ENCODE peak calls at places on chromosomes 1 and 21, in eight cellular contexts. P is astrocyte of the cerebellum, U is fibroblast of mammary gland, W is GM13976, N is lung, J is PC-3, G is progenitor cell of endocrine pancreas, H is tibial artery. O is an unnamed sample.

GRCh38 chr1:6574818-6575217 is 5.0 kb upstream of the ZBTB48 start:
- DNase-seq in P (no peak), U (no peak), W (no peak), N (no peak), J (no peak), G (no peak), H (no peak), O (no peak)

GRCh38 chr1:61951731-61952585 is 209.7 kb downstream of the PATJ start:
- DNase-seq in P (peak; percentile 98), U (no peak), W (no peak), N (no peak), J (peak; percentile 68), G (no peak), H (no peak), O (no peak)

GRCh38 chr1:117964290-117965038 is 34.9 kb downstream of the WDR3 start:
- DNase-seq in P (no peak), U (peak; percentile 21), W (no peak), N (no peak), J (no peak), G (no peak), H (no peak), O (no peak)

GRCh38 chr1:180112979-180113650 is 41.6 kb upstream of the QSOX1 start:
- DNase-seq in P (no peak), U (no peak), W (no peak), N (no peak), J (no peak), G (no peak), H (no peak), O (no peak)

GRCh38 chr1:190022709-190023108 is 455.0 kb downstream of the BRINP3 start:
- DNase-seq in P (peak; percentile 12), U (peak; percentile 1), W (peak; percentile 4), N (no peak), J (peak; percentile 92), G (no peak), H (no peak), O (no peak)

GRCh38 chr1:246703581-246703980 is 20.6 kb upstream of the SCCPDH start:
- DNase-seq in P (no peak), U (no peak), W (no peak), N (no peak), J (no peak), G (no peak), H (no peak), O (no peak)

GRCh38 chr1:229619614-229620013 is 6.3 kb downstream of the TAF5L start:
- DNase-seq in P (no peak), U (no peak), W (no peak), N (no peak), J (no peak), G (no peak), H (no peak), O (no peak)

GRCh38 chr1:47478090-47478489 is 40.2 kb downstream of the FOXD2 start:
- DNase-seq in P (no peak), U (no peak), W (no peak), N (peak; percentile 75), J (peak; percentile 82), G (peak; percentile 67), H (peak; percentile 35), O (no peak)

GRCh38 chr21:44947930-44948331 is 8.1 kb downstream of the SLX9 start:
- DNase-seq in P (no peak), U (no peak), W (no peak), N (no peak), J (no peak), G (no peak), H (peak; percentile 57), O (no peak)

GRCh38 chr1:103457856-103458255 is 67.6 kb upstream of the RNPC3 start:
- DNase-seq in P (no peak), U (no peak), W (no peak), N (no peak), J (no peak), G (no peak), H (no peak), O (no peak)

GRCh38 chr1:179817789-179818188 is 59.8 kb downstream of the TOR1AIP2 start:
- DNase-seq in P (no peak), U (peak; percentile 84), W (no peak), N (no peak), J (no peak), G (no peak), H (no peak), O (no peak)

GRCh38 chr1:34164510-34165381 is at the start of gene CSMD2:
- DNase-seq in P (peak; percentile 31), U (peak; percentile 43), W (peak; percentile 30), N (no peak), J (no peak), G (peak; percentile 42), H (peak; percentile 29), O (no peak)

GRCh38 chr1:164637461-164638375 is 78.7 kb downstream of the PBX1 start:
- DNase-seq in P (peak; percentile 85), U (peak; percentile 83), W (no peak), N (no peak), J (peak; percentile 90), G (no peak), H (peak; percentile 51), O (no peak)

GRCh38 chr1:81681104-81681503 is 119.6 kb upstream of the ADGRL2 start:
- DNase-seq in P (no peak), U (no peak), W (no peak), N (no peak), J (no peak), G (no peak), H (no peak), O (no peak)

GRCh38 chr21:15687208-15687607 is 42.6 kb upstream of the USP25 start:
- DNase-seq in P (no peak), U (peak; percentile 58), W (no peak), N (no peak), J (peak; percentile 32), G (no peak), H (no peak), O (no peak)

GRCh38 chr1:192476802-192477298 is 98.7 kb upstream of the RGS1 start:
- DNase-seq in P (no peak), U (peak; percentile 93), W (peak; percentile 10), N (peak; percentile 39), J (peak; percentile 46), G (no peak), H (peak; percentile 31), O (peak; percentile 64)

DNA sequence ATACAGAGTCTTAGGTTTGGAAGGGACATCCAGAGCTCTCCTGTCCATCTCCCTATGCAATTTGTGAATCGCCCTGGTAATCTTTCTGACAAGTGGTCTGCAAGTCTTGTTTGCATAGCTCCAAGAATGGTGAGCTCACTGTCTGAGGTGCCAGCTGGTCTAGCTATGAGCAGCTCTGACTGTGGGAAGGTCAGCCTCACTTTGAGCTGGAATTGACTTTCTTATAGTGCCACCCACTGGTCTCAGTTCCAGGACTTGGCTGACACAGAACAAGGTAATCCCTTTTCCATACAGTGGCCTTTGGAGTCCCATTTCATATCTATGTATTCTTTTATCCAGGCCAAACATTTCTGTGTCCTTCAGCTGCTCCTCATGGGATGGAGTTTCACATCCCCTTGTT is 95.6 kb upstream of the C8B start:
- DNase-seq in P (no peak), U (peak; percentile 42), W (no peak), N (no peak), J (no peak), G (no peak), H (no peak), O (no peak)
- TF ChIP-seq CTCF in P (no peak), U (no peak), W (no peak), N (no peak), J (no peak), G (no peak), H (no peak), O (no peak)

DNA sequence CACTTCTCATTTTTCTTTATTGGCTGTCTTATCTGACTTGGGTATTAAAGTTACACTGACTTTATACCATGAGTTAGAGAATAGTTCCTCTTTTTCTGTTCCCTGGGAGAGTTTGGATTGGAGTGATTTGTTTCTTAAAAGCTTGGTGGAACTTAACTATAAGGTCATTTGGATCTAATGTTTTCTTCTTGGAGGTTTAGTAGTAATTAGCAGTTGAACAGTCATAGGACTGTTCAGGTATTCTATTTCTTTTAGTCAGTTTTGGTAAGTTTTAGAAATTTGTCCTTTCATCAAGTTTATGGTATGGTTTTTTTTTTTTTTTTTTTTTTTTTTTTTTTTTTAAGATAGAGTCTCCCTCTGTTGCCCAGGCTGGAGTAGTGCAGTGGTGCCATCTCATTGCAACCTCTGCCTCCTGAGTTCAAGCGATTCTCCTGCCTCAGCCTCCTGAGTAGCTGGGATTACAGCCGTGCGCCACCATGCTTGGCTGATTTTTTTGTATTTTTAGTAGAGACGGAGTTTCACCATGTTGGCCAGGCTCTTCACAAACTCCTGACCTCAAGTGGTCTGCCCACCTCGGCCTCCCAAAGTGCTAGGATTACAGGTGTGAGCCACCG is 6.3 kb downstream of the TTC3 start:
- DNase-seq in P (no peak), U (no peak), W (no peak), N (no peak), J (peak; percentile 34), G (no peak), H (no peak), O (no peak)
- TF ChIP-seq CTCF in P (peak; percentile 29), U (peak; percentile 34), W (peak; percentile 8), N (no peak), J (peak; percentile 63), G (no peak), H (no peak), O (peak; percentile 57)

GRCh38 chr1:235632538-235633219 is 16.9 kb downstream of the GNG4 start:
- DNase-seq in P (peak; percentile 50), U (peak; percentile 66), W (peak; percentile 74), N (no peak), J (peak; percentile 24), G (no peak), H (no peak), O (no peak)

GRCh38 chr1:235633220-235633540 is 16.4 kb downstream of the GNG4 start:
- DNase-seq in P (no peak), U (no peak), W (no peak), N (no peak), J (no peak), G (no peak), H (no peak), O (no peak)

GRCh38 chr1:235639586-235640205 is 9.9 kb downstream of the GNG4 start:
- DNase-seq in P (no peak), U (no peak), W (no peak), N (no peak), J (no peak), G (no peak), H (no peak), O (no peak)

GRCh38 chr1:235637756-235638155 is 11.8 kb downstream of the GNG4 start:
- DNase-seq in P (no peak), U (no peak), W (no peak), N (no peak), J (no peak), G (no peak), H (no peak), O (no peak)

GRCh38 chr1:235635938-235636663 is 13.5 kb downstream of the GNG4 start:
- DNase-seq in P (no peak), U (no peak), W (no peak), N (no peak), J (no peak), G (no peak), H (no peak), O (no peak)
- TF ChIP-seq CTCF in P (peak; percentile 8), U (no peak), W (no peak), N (no peak), J (no peak), G (no peak), H (no peak), O (no peak)

DNA sequence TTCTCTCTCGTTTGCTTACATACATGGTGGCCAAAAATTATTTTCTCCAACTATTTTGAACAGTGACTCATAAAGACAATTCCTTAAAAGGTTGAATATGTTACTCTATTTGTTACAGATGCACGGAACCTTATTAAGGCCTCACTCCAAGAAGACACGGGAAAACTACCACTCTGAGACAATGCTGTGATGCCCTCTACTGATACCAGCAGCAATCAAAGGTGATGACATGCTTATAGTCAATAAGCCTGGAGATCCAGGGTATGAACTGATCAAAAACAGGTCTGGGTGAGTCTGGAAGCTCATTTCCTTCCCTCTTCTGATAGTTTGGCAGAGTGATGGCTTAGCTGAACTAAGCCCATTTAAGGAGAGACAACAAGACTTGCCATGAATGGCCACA is 563.0 kb downstream of the LRRIQ3 start:
- DNase-seq in P (no peak), U (no peak), W (no peak), N (no peak), J (peak; percentile 26), G (no peak), H (no peak), O (no peak)
- TF ChIP-seq CTCF in P (no peak), U (no peak), W (no peak), N (no peak), J (peak; percentile 42), G (no peak), H (no peak), O (no peak)

O was measured in CD14-positive monocyte.